ENCODE peak calls at places on chromosomes 1 and 21, in ten cellular contexts. One of them, this sample, is unnamed.

GRCh38 chr1:193104496-193104905 is 713 bp downstream of the GLRX2 start:
- DNase-seq in heart left ventricle: peak; percentile 52
- DNase-seq in Peyer's patch: peak; percentile 70
- DNase-seq in esophagus squamous epithelium: no peak
- DNase-seq in HCT116: peak; percentile 28
- DNase-seq in esophagus muscularis mucosa: no peak
- DNase-seq in adrenal gland: peak; percentile 53
- DNase-seq in H1: peak; percentile 54
- DNase-seq in lower leg skin: peak; percentile 46
- DNase-seq in spleen: peak; percentile 89
- DNase-seq in this sample: peak; percentile 90

GRCh38 chr21:44487831-44488230 is 32.5 kb downstream of the LRRC3 start:
- DNase-seq in heart left ventricle: no peak
- DNase-seq in Peyer's patch: no peak
- DNase-seq in esophagus squamous epithelium: no peak
- DNase-seq in HCT116: peak; percentile 28
- DNase-seq in esophagus muscularis mucosa: no peak
- DNase-seq in adrenal gland: no peak
- DNase-seq in H1: peak; percentile 84
- DNase-seq in lower leg skin: no peak
- DNase-seq in spleen: peak; percentile 58
- DNase-seq in this sample: no peak

GRCh38 chr1:179822107-179822506 is 55.5 kb downstream of the TOR1AIP2 start:
- DNase-seq in heart left ventricle: no peak
- DNase-seq in Peyer's patch: no peak
- DNase-seq in esophagus squamous epithelium: no peak
- DNase-seq in HCT116: no peak
- DNase-seq in esophagus muscularis mucosa: no peak
- DNase-seq in adrenal gland: no peak
- DNase-seq in H1: no peak
- DNase-seq in lower leg skin: no peak
- DNase-seq in spleen: no peak
- DNase-seq in this sample: no peak

GRCh38 chr1:172951728-172952365 is 98.9 kb downstream of the TNFSF18 start:
- DNase-seq in heart left ventricle: no peak
- DNase-seq in Peyer's patch: no peak
- DNase-seq in esophagus squamous epithelium: no peak
- DNase-seq in HCT116: no peak
- DNase-seq in esophagus muscularis mucosa: no peak
- DNase-seq in adrenal gland: no peak
- DNase-seq in H1: no peak
- DNase-seq in lower leg skin: no peak
- DNase-seq in spleen: no peak
- DNase-seq in this sample: no peak

GRCh38 chr21:45278156-45278911 is 9.4 kb downstream of the POFUT2 start:
- DNase-seq in heart left ventricle: no peak
- DNase-seq in Peyer's patch: no peak
- DNase-seq in esophagus squamous epithelium: no peak
- DNase-seq in HCT116: no peak
- DNase-seq in esophagus muscularis mucosa: no peak
- DNase-seq in adrenal gland: peak; percentile 20
- DNase-seq in H1: no peak
- DNase-seq in lower leg skin: no peak
- DNase-seq in spleen: peak; percentile 46
- DNase-seq in this sample: peak; percentile 14

GRCh38 chr1:7006996-7007871 is 222.0 kb downstream of the CAMTA1 start:
- DNase-seq in heart left ventricle: no peak
- DNase-seq in Peyer's patch: no peak
- DNase-seq in esophagus squamous epithelium: no peak
- DNase-seq in HCT116: no peak
- DNase-seq in esophagus muscularis mucosa: no peak
- DNase-seq in adrenal gland: no peak
- DNase-seq in H1: no peak
- DNase-seq in lower leg skin: no peak
- DNase-seq in spleen: peak; percentile 46
- DNase-seq in this sample: no peak

GRCh38 chr1:117173006-117173405 is 37.7 kb downstream of the VTCN1 start:
- DNase-seq in heart left ventricle: no peak
- DNase-seq in Peyer's patch: no peak
- DNase-seq in esophagus squamous epithelium: no peak
- DNase-seq in HCT116: no peak
- DNase-seq in esophagus muscularis mucosa: no peak
- DNase-seq in adrenal gland: no peak
- DNase-seq in H1: no peak
- DNase-seq in lower leg skin: no peak
- DNase-seq in spleen: no peak
- DNase-seq in this sample: no peak

GRCh38 chr1:5965586-5966131 is 26.6 kb downstream of the NPHP4 start:
- DNase-seq in heart left ventricle: no peak
- DNase-seq in Peyer's patch: peak; percentile 27
- DNase-seq in esophagus squamous epithelium: no peak
- DNase-seq in HCT116: no peak
- DNase-seq in esophagus muscularis mucosa: no peak
- DNase-seq in adrenal gland: no peak
- DNase-seq in H1: no peak
- DNase-seq in lower leg skin: no peak
- DNase-seq in spleen: no peak
- DNase-seq in this sample: no peak

GRCh38 chr1:36721261-36721660 is 238.5 kb upstream of the CSF3R start:
- DNase-seq in heart left ventricle: no peak
- DNase-seq in Peyer's patch: no peak
- DNase-seq in esophagus squamous epithelium: no peak
- DNase-seq in HCT116: no peak
- DNase-seq in esophagus muscularis mucosa: no peak
- DNase-seq in adrenal gland: no peak
- DNase-seq in H1: no peak
- DNase-seq in lower leg skin: no peak
- DNase-seq in spleen: no peak
- DNase-seq in this sample: no peak

GRCh38 chr1:183543619-183544204 is 46.5 kb downstream of the NCF2 start:
- DNase-seq in heart left ventricle: no peak
- DNase-seq in Peyer's patch: peak; percentile 50
- DNase-seq in esophagus squamous epithelium: no peak
- DNase-seq in HCT116: peak; percentile 23
- DNase-seq in esophagus muscularis mucosa: no peak
- DNase-seq in adrenal gland: no peak
- DNase-seq in H1: no peak
- DNase-seq in lower leg skin: no peak
- DNase-seq in spleen: no peak
- DNase-seq in this sample: no peak

GRCh38 chr1:218390625-218391024 is 45.5 kb downstream of the TGFB2 start:
- DNase-seq in heart left ventricle: no peak
- DNase-seq in Peyer's patch: no peak
- DNase-seq in esophagus squamous epithelium: no peak
- DNase-seq in HCT116: no peak
- DNase-seq in esophagus muscularis mucosa: no peak
- DNase-seq in adrenal gland: no peak
- DNase-seq in H1: no peak
- DNase-seq in lower leg skin: no peak
- DNase-seq in spleen: no peak
- DNase-seq in this sample: no peak

GRCh38 chr1:51990478-51990965 is at the start of gene RAB3B:
- DNase-seq in heart left ventricle: peak; percentile 21
- DNase-seq in Peyer's patch: peak; percentile 83
- DNase-seq in esophagus squamous epithelium: no peak
- DNase-seq in HCT116: peak; percentile 51
- DNase-seq in esophagus muscularis mucosa: no peak
- DNase-seq in adrenal gland: peak; percentile 76
- DNase-seq in H1: peak; percentile 99
- DNase-seq in lower leg skin: peak; percentile 21
- DNase-seq in spleen: peak; percentile 85
- DNase-seq in this sample: peak; percentile 95

GRCh38 chr21:17612023-17612564 is 607 bp downstream of the BTG3 start:
- DNase-seq in heart left ventricle: peak; percentile 35
- DNase-seq in Peyer's patch: peak; percentile 62
- DNase-seq in esophagus squamous epithelium: peak; percentile 2
- DNase-seq in HCT116: no peak
- DNase-seq in esophagus muscularis mucosa: no peak
- DNase-seq in adrenal gland: peak; percentile 54
- DNase-seq in H1: peak; percentile 64
- DNase-seq in lower leg skin: peak; percentile 33
- DNase-seq in spleen: peak; percentile 87
- DNase-seq in this sample: peak; percentile 80

GRCh38 chr1:197213193-197213592 is 54.9 kb upstream of the CRB1 start:
- DNase-seq in heart left ventricle: no peak
- DNase-seq in Peyer's patch: no peak
- DNase-seq in esophagus squamous epithelium: no peak
- DNase-seq in HCT116: no peak
- DNase-seq in esophagus muscularis mucosa: no peak
- DNase-seq in adrenal gland: no peak
- DNase-seq in H1: no peak
- DNase-seq in lower leg skin: no peak
- DNase-seq in spleen: no peak
- DNase-seq in this sample: no peak

GRCh38 chr1:197210426-197210825 is 57.6 kb upstream of the CRB1 start:
- DNase-seq in heart left ventricle: no peak
- DNase-seq in Peyer's patch: no peak
- DNase-seq in esophagus squamous epithelium: no peak
- DNase-seq in HCT116: no peak
- DNase-seq in esophagus muscularis mucosa: no peak
- DNase-seq in adrenal gland: no peak
- DNase-seq in H1: no peak
- DNase-seq in lower leg skin: no peak
- DNase-seq in spleen: no peak
- DNase-seq in this sample: no peak

GRCh38 chr1:197207081-197207480 is 60.6 kb upstream of the ASPM start:
- DNase-seq in heart left ventricle: no peak
- DNase-seq in Peyer's patch: no peak
- DNase-seq in esophagus squamous epithelium: no peak
- DNase-seq in HCT116: no peak
- DNase-seq in esophagus muscularis mucosa: no peak
- DNase-seq in adrenal gland: no peak
- DNase-seq in H1: no peak
- DNase-seq in lower leg skin: no peak
- DNase-seq in spleen: no peak
- DNase-seq in this sample: no peak

DNA sequence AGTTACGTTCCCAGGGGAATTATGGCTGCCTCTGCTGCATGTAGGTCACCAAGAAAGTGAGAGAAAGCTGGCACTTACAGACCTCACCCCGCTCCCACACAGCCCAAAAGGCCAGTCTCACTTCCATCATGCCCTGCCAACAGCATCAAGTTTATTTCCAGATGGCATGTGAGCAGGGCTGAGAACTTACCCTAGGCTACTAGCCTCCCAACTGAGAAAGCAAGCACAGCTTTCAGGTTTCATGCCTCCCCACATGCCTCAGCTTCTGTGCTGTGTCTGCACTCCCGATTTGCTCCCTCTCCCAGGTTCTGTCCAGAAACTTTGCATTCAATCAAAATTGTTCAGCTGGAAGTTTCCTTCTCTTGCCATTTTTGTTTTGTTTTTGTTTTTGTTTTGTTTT is 59.1 kb upstream of the CRB1 start:
- DNase-seq in heart left ventricle: no peak
- DNase-seq in Peyer's patch: no peak
- DNase-seq in esophagus squamous epithelium: no peak
- DNase-seq in HCT116: no peak
- DNase-seq in esophagus muscularis mucosa: no peak
- DNase-seq in adrenal gland: no peak
- DNase-seq in H1: no peak
- DNase-seq in lower leg skin: no peak
- DNase-seq in spleen: no peak
- DNase-seq in this sample: no peak
- TF ChIP-seq CTCF in heart left ventricle: no peak
- TF ChIP-seq CTCF in Peyer's patch: no peak
- TF ChIP-seq CTCF in esophagus squamous epithelium: no peak
- TF ChIP-seq CTCF in HCT116: no peak
- TF ChIP-seq CTCF in esophagus muscularis mucosa: no peak
- TF ChIP-seq CTCF in adrenal gland: no peak
- TF ChIP-seq CTCF in H1: no peak
- TF ChIP-seq CTCF in lower leg skin: no peak
- TF ChIP-seq CTCF in spleen: no peak
- TF ChIP-seq CTCF in this sample: no peak

DNA sequence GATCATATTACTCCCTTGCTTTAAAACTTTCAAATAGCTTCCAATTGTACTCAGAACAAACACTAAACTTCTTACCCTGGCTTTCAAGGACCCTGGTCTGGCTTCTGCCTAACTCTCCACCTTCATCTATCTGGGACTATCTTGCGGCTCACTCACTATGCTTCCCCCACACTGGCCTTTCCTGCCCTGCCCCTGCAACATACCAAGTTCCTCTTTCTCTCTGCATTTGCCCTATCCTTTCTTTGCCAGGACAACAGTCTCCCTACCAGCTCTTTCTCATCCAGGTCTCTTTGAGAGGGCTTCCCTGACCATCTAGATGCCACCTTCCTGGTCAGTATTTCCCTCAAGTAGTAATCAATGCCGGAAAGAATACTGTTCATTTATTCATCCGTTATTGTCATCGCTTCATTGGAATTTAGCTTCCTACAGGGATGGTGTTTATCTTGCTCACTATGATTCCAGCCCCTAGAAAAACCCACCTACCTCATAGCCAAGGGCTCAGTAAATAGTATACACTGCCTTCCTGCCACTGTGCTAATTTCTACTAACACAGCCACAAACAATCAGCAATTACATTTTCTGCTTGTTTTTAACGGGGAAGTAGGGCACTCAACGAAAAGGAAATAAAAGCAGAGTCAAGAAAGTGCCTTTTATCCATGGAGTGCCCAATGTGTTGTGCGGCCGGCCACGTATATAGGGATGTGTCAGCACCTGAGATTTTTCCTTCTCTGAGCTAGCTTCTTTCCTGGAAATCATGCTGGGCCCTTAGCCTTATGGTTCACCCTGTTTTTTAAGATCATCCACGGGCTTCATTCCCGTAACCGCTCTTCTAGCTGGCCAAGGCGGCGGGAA is 521 bp upstream of the CDC7 start:
- DNase-seq in heart left ventricle: no peak
- DNase-seq in Peyer's patch: no peak
- DNase-seq in esophagus squamous epithelium: no peak
- DNase-seq in HCT116: no peak
- DNase-seq in esophagus muscularis mucosa: no peak
- DNase-seq in adrenal gland: no peak
- DNase-seq in H1: no peak
- DNase-seq in lower leg skin: no peak
- DNase-seq in spleen: no peak
- DNase-seq in this sample: no peak
- TF ChIP-seq POLR2A in heart left ventricle: no peak
- TF ChIP-seq POLR2A in Peyer's patch: no peak
- TF ChIP-seq POLR2A in esophagus squamous epithelium: no peak
- TF ChIP-seq POLR2A in HCT116: no peak
- TF ChIP-seq POLR2A in esophagus muscularis mucosa: no peak
- TF ChIP-seq POLR2A in adrenal gland: no peak
- TF ChIP-seq POLR2A in H1: no peak
- TF ChIP-seq POLR2A in lower leg skin: no peak
- TF ChIP-seq POLR2A in spleen: no peak
- TF ChIP-seq POLR2A in this sample: no peak

GRCh38 chr1:54227836-54228435 is 28.0 kb downstream of the MRPL37 start:
- DNase-seq in heart left ventricle: no peak
- DNase-seq in Peyer's patch: no peak
- DNase-seq in esophagus squamous epithelium: no peak
- DNase-seq in HCT116: no peak
- DNase-seq in esophagus muscularis mucosa: no peak
- DNase-seq in adrenal gland: no peak
- DNase-seq in H1: no peak
- DNase-seq in lower leg skin: no peak
- DNase-seq in spleen: peak; percentile 59
- DNase-seq in this sample: no peak
- TF ChIP-seq CTCF in heart left ventricle: no peak
- TF ChIP-seq CTCF in Peyer's patch: no peak
- TF ChIP-seq CTCF in esophagus squamous epithelium: no peak
- TF ChIP-seq CTCF in HCT116: no peak
- TF ChIP-seq CTCF in esophagus muscularis mucosa: no peak
- TF ChIP-seq CTCF in adrenal gland: no peak
- TF ChIP-seq CTCF in H1: peak; percentile 25
- TF ChIP-seq CTCF in lower leg skin: no peak
- TF ChIP-seq CTCF in spleen: no peak
- TF ChIP-seq CTCF in this sample: no peak

GRCh38 chr1:57797084-57797483 is 373.2 kb upstream of the DAB1 start:
- DNase-seq in heart left ventricle: no peak
- DNase-seq in Peyer's patch: no peak
- DNase-seq in esophagus squamous epithelium: no peak
- DNase-seq in HCT116: no peak
- DNase-seq in esophagus muscularis mucosa: no peak
- DNase-seq in adrenal gland: no peak
- DNase-seq in H1: no peak
- DNase-seq in lower leg skin: no peak
- DNase-seq in spleen: no peak
- DNase-seq in this sample: no peak
- TF ChIP-seq POLR2A in heart left ventricle: no peak
- TF ChIP-seq POLR2A in Peyer's patch: no peak
- TF ChIP-seq POLR2A in esophagus squamous epithelium: no peak
- TF ChIP-seq POLR2A in HCT116: no peak
- TF ChIP-seq POLR2A in esophagus muscularis mucosa: no peak
- TF ChIP-seq POLR2A in adrenal gland: no peak
- TF ChIP-seq POLR2A in H1: no peak
- TF ChIP-seq POLR2A in lower leg skin: no peak
- TF ChIP-seq POLR2A in spleen: no peak
- TF ChIP-seq POLR2A in this sample: no peak